ENCODE peak calls at places on chromosomes 4 and X, in four cellular contexts. V is SK-N-SH, Q is mammary epithelial cell, U is colonic mucosa. D is an unnamed sample.

GRCh38 chr4:146051724-146052396 is 113.2 kb upstream of the ZNF827 start:
- DNase-seq in V (no peak), U (no peak), Q (peak; percentile 45), D (peak; percentile 59)

GRCh38 chr4:66294626-66295025 is 624.3 kb upstream of the EPHA5 start:
- DNase-seq in Q (peak; percentile 6), V (no peak), U (no peak), D (peak; percentile 58)

GRCh38 chrX:80576815-80577533 is 156.7 kb downstream of the TENT5D start:
- DNase-seq in U (no peak), V (no peak), Q (no peak), D (no peak)

GRCh38 chr4:7417639-7418038 is 17.1 kb downstream of the PSAPL1 start:
- DNase-seq in Q (no peak), V (peak; percentile 4), U (no peak), D (no peak)

GRCh38 chr4:123856689-123857545 is 460.3 kb downstream of the SPRY1 start:
- DNase-seq in Q (no peak), V (peak; percentile 41), U (peak; percentile 48), D (no peak)

GRCh38 chr4:13478707-13479106 is 5.4 kb downstream of the RAB28 start:
- DNase-seq in U (no peak), Q (no peak), V (no peak), D (no peak)

GRCh38 chrX:40772290-40772689 is 36.9 kb upstream of the MED14 start:
- DNase-seq in V (no peak), Q (peak; percentile 81), U (no peak), D (peak; percentile 88)

GRCh38 chr4:40845136-40845910 is 95.6 kb downstream of the NSUN7 start:
- DNase-seq in V (no peak), U (no peak), Q (no peak), D (no peak)

GRCh38 chr4:47368211-47368610 is 95.3 kb downstream of the COMMD8 start:
- DNase-seq in V (no peak), U (no peak), Q (no peak), D (no peak)

GRCh38 chrX:85897376-85898110 is 149.8 kb downstream of the CHM start:
- DNase-seq in Q (no peak), U (no peak), V (no peak), D (no peak)

GRCh38 chr4:4339504-4340085 is 47.3 kb upstream of the NSG1 start:
- DNase-seq in U (no peak), V (no peak), Q (no peak), D (no peak)

GRCh38 chrX:129980540-129981206 is 1.8 kb upstream of the BCORL1 start:
- DNase-seq in Q (no peak), U (peak; percentile 71), V (peak; percentile 82), D (no peak)

GRCh38 chrX:115399306-115399705 is 109.8 kb downstream of the LUZP4 start:
- DNase-seq in U (no peak), V (no peak), Q (no peak), D (no peak)

GRCh38 chrX:134990475-134991473 is at the start of gene SMIM10:
- DNase-seq in Q (peak; percentile 29), V (peak; percentile 78), U (peak; percentile 67), D (no peak)

GRCh38 chr4:105092768-105093167 is 53.9 kb upstream of the TET2 start:
- DNase-seq in Q (no peak), V (no peak), U (no peak), D (peak; percentile 62)

GRCh38 chr4:48588230-48588943 is 98.3 kb downstream of the ZAR1 start:
- DNase-seq in U (no peak), Q (no peak), V (no peak), D (no peak)

GRCh38 chr4:128393111-128393704 is 105.6 kb upstream of the PGRMC2 start:
- DNase-seq in U (no peak), V (peak; percentile 11), Q (no peak), D (no peak)

GRCh38 chr4:186807131-186807530 is 83.5 kb upstream of the FAT1 start:
- DNase-seq in V (no peak), U (no peak), Q (no peak), D (no peak)

GRCh38 chr4:22014222-22014741 is 65.7 kb upstream of the KCNIP4 start:
- DNase-seq in V (no peak), U (no peak), Q (no peak), D (no peak)

GRCh38 chrX:134948333-134949241 is 42.2 kb upstream of the SMIM10 start:
- DNase-seq in U (no peak), Q (peak; percentile 3), V (no peak), D (no peak)

DNA sequence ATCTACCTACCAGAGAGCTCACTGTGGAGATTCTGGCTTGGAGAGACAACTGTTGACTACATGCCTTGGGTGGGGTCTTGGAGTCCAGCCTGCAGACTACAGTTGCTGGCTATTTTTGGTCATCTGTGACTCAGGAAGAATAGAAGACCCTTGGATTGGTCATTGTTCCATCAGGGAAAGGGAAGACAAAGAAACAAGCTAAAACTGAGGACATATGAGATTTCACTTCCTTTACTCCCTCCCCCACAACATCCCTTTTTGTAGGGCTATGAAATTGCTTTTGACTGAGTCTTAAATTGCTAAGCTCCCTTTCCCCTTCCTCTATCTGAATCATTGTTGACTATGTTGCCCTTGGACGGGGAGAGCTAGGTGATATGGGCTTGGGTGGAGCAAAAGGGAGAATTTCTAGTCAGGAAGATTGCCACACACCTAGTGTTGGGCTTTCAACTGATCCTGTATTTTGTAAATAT is 11.7 kb downstream of the MSN start:
- DNase-seq in V (no peak), Q (peak; percentile 77), U (no peak), D (peak; percentile 77)
- H3K4me1 ChIP-seq in V (no peaks in the 10 kb centered on the region), Q (peaks cover 32% of the 10 kb centered on the region), U (no peaks in the 10 kb centered on the region), D (peaks cover 41% of the 10 kb centered on the region)

GRCh38 chr4:139734875-139735380 is 69.3 kb downstream of the MGST2 start:
- DNase-seq in V (peak; percentile 97), U (peak; percentile 71), Q (peak; percentile 64), D (peak; percentile 60)
- H3K27ac ChIP-seq in V (peak overlapping the region; percentile 43), U (no peak overlapping the region), Q (no peak overlapping the region), D (no peak overlapping the region)

GRCh38 chr4:139036885-139037284 is 21.3 kb downstream of the NOCT start:
- DNase-seq in U (no peak), Q (no peak), V (no peak), D (no peak)
- H3K4me1 ChIP-seq in U (no peaks in the 10 kb centered on the region), Q (no peaks in the 10 kb centered on the region), V (no peaks in the 10 kb centered on the region), D (no peaks in the 10 kb centered on the region)

GRCh38 chr4:158799856-158800255 is 31.0 kb downstream of the FNIP2 start:
- DNase-seq in U (no peak), V (no peak), Q (no peak), D (no peak)
- H3K27ac ChIP-seq in U (no peak overlapping the region), V (no peak overlapping the region), Q (no peak overlapping the region), D (no peak overlapping the region)

DNA sequence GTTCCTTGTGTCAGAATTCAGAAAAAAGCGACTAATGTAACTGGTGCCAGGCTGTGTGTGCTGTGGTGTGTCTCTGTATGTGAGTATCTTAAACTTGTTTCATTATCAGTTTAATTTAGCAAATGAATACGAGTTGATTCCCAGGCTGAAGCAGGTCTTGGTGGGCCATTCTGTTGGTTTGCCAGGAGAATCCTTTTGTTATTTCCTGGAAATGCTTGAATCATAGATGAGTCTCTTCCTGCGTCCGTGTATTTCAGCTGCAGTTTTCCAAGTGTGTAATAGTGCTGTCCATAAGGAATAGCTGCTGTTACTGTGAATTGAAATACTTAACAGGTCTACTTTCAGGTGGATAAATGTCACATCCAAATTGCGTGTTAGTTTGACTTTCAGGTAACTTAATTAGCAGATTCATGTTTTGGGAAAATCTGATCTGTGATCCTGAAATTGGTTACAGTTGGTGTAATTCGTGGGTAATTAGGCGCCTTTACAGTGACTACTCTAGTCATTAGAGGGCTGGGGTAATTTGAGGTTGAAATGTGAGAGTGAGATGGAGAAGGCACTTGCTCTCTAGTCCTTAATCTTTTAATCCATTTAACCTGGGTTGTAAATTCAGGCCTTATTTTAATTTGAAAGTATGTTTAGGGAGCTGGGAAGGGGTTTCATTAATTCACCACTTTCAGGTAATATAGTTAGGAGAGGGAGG is 23.8 kb downstream of the TMEM131L start:
- DNase-seq in U (no peak), Q (no peak), V (no peak), D (no peak)
- H3K4me1 ChIP-seq in U (peaks cover 9% of the 10 kb centered on the region), Q (peaks cover 72% of the 10 kb centered on the region), V (no peaks in the 10 kb centered on the region), D (peaks cover 26% of the 10 kb centered on the region)